ENCODE peak calls at places on chromosomes 13 and 19, in eight cellular contexts. V is breast epithelium, K is WERI-Rb-1, S is colonic mucosa, A is A549, U is astrocyte of the spinal cord, C is heart left ventricle, I is AG04449. H is an unnamed sample.

GRCh38 chr19:52227196-52227940 is 37.5 kb downstream of the PPP2R1A start:
- DNase-seq in V (no peak), K (peak), S (no peak), A (no peak), U (no peak), C (no peak), I (no peak), H (no peak)

GRCh38 chr13:31012285-31013024 is 80.0 kb downstream of the TEX26 start:
- DNase-seq in V (no peak), K (no peak), S (no peak), A (peak), U (peak), C (no peak), I (no peak), H (no peak)

GRCh38 chr19:56341948-56342347 is 27.3 kb upstream of the ZSCAN5A start:
- DNase-seq in V (no peak), K (no peak), S (no peak), A (no peak), U (peak), C (no peak), I (no peak), H (no peak)

GRCh38 chr19:54724644-54725043 is 402 bp downstream of the KIR3DL3 start:
- DNase-seq in V (no peak), K (no peak), S (no peak), A (no peak), U (no peak), C (no peak), I (no peak), H (no peak)

GRCh38 chr19:47895165-47895782 is 9.2 kb upstream of the SULT2A1 start:
- DNase-seq in V (no peak), K (no peak), S (no peak), A (no peak), U (no peak), C (no peak), I (no peak), H (no peak)

GRCh38 chr13:86142080-86142479 is 342.9 kb upstream of the SLITRK6 start:
- DNase-seq in V (no peak), K (no peak), S (no peak), A (no peak), U (no peak), C (no peak), I (no peak), H (no peak)

GRCh38 chr13:39522329-39522728 is 80.7 kb downstream of the LHFPL6 start:
- DNase-seq in V (no peak), K (no peak), S (no peak), A (no peak), U (no peak), C (no peak), I (no peak), H (no peak)

GRCh38 chr13:76903544-76904162 is 17.4 kb upstream of the KCTD12 start:
- DNase-seq in V (peak), K (peak), S (peak), A (peak), U (peak), C (peak), I (peak), H (peak)

GRCh38 chr19:49427339-49427738 is 2.2 kb downstream of the GFY start:
- DNase-seq in V (no peak), K (no peak), S (no peak), A (no peak), U (no peak), C (no peak), I (no peak), H (no peak)

GRCh38 chr19:49430678-49431329 is 5.6 kb downstream of the GFY start:
- DNase-seq in V (no peak), K (no peak), S (no peak), A (no peak), U (no peak), C (no peak), I (no peak), H (no peak)

GRCh38 chr19:49430172-49430677 is 5.0 kb downstream of the GFY start:
- DNase-seq in V (no peak), K (no peak), S (no peak), A (no peak), U (no peak), C (no peak), I (no peak), H (no peak)

GRCh38 chr19:49427855-49428546 is 2.8 kb downstream of the GFY start:
- DNase-seq in V (no peak), K (peak), S (no peak), A (peak), U (no peak), C (no peak), I (no peak), H (peak)

GRCh38 chr19:49428547-49429451 is 3.6 kb downstream of the GFY start:
- DNase-seq in V (no peak), K (peak), S (no peak), A (no peak), U (no peak), C (no peak), I (no peak), H (no peak)
- H3K4me3 ChIP-seq in V (peak), K (peak), S (no peak), A (peak), U (no peak), C (no peak), I (no peak), H (peak)

GRCh38 chr19:50175924-50176323 is 12.8 kb upstream of the IZUMO2 start:
- DNase-seq in V (no peak), K (no peak), S (no peak), A (no peak), U (no peak), C (no peak), I (no peak), H (no peak)
- H3K4me3 ChIP-seq in V (no peak), K (no peak), S (no peak), A (no peak), U (no peak), C (no peak), I (no peak), H (no peak)

GRCh38 chr19:6516018-6516658 is 14.0 kb upstream of the TUBB4A start:
- DNase-seq in V (peak), K (peak), S (peak), A (peak), U (peak), C (peak), I (peak), H (peak)
- H3K4me3 ChIP-seq in V (peak), K (peak), S (peak), A (peak), U (peak), C (peak), I (peak), H (peak)

GRCh38 chr13:26651234-26651633 is 93.8 kb downstream of the WASF3 start:
- DNase-seq in V (no peak), K (no peak), S (no peak), A (no peak), U (no peak), C (no peak), I (no peak), H (no peak)
- H3K4me3 ChIP-seq in V (no peak), K (no peak), S (no peak), A (no peak), U (no peak), C (no peak), I (no peak), H (no peak)

H was measured in stomach.